ENCODE peak calls at places on chromosomes 11 and 22, in seven cellular contexts. One of them, this sample, is unnamed.

GRCh38 chr11:32052218-32052617 is 38.7 kb upstream of the RCN1 start:
- DNase-seq in NCI-H460: peak; percentile 46
- DNase-seq in globus pallidus: peak; percentile 37
- DNase-seq in H7: peak; percentile 48
- DNase-seq in NCI-H1105: peak; percentile 36
- DNase-seq in ELF-1: peak; percentile 41
- DNase-seq in T follicular helper cell: peak; percentile 21
- DNase-seq in this sample: peak; percentile 44

GRCh38 chr11:130737041-130737830 is 179.0 kb downstream of the SNX19 start:
- DNase-seq in NCI-H460: no peak
- DNase-seq in globus pallidus: no peak
- DNase-seq in H7: no peak
- DNase-seq in NCI-H1105: no peak
- DNase-seq in ELF-1: no peak
- DNase-seq in T follicular helper cell: no peak
- DNase-seq in this sample: no peak

GRCh38 chr11:94664336-94664735 is 97.2 kb downstream of the PIWIL4 start:
- DNase-seq in NCI-H460: no peak
- DNase-seq in globus pallidus: no peak
- DNase-seq in H7: no peak
- DNase-seq in NCI-H1105: no peak
- DNase-seq in ELF-1: no peak
- DNase-seq in T follicular helper cell: no peak
- DNase-seq in this sample: no peak

GRCh38 chr11:26493616-26494015 is 78.4 kb downstream of the MUC15 start:
- DNase-seq in NCI-H460: no peak
- DNase-seq in globus pallidus: no peak
- DNase-seq in H7: peak; percentile 4
- DNase-seq in NCI-H1105: no peak
- DNase-seq in ELF-1: no peak
- DNase-seq in T follicular helper cell: no peak
- DNase-seq in this sample: no peak

GRCh38 chr11:69280451-69280850 is 13.5 kb upstream of the MYEOV start:
- DNase-seq in NCI-H460: peak; percentile 65
- DNase-seq in globus pallidus: no peak
- DNase-seq in H7: no peak
- DNase-seq in NCI-H1105: no peak
- DNase-seq in ELF-1: no peak
- DNase-seq in T follicular helper cell: no peak
- DNase-seq in this sample: no peak

GRCh38 chr11:36177837-36178236 is 111.4 kb downstream of the COMMD9 start:
- DNase-seq in NCI-H460: no peak
- DNase-seq in globus pallidus: no peak
- DNase-seq in H7: no peak
- DNase-seq in NCI-H1105: no peak
- DNase-seq in ELF-1: no peak
- DNase-seq in T follicular helper cell: no peak
- DNase-seq in this sample: no peak

GRCh38 chr11:86182976-86183584 is 61.5 kb upstream of the EED start:
- DNase-seq in NCI-H460: no peak
- DNase-seq in globus pallidus: no peak
- DNase-seq in H7: no peak
- DNase-seq in NCI-H1105: no peak
- DNase-seq in ELF-1: no peak
- DNase-seq in T follicular helper cell: no peak
- DNase-seq in this sample: no peak

GRCh38 chr11:134955281-134955680 is 543.2 kb upstream of the B3GAT1 start:
- DNase-seq in NCI-H460: no peak
- DNase-seq in globus pallidus: no peak
- DNase-seq in H7: no peak
- DNase-seq in NCI-H1105: no peak
- DNase-seq in ELF-1: no peak
- DNase-seq in T follicular helper cell: no peak
- DNase-seq in this sample: no peak

GRCh38 chr22:37749831-37750595 is 53.2 kb downstream of the TRIOBP start:
- DNase-seq in NCI-H460: no peak
- DNase-seq in globus pallidus: no peak
- DNase-seq in H7: no peak
- DNase-seq in NCI-H1105: no peak
- DNase-seq in ELF-1: no peak
- DNase-seq in T follicular helper cell: no peak
- DNase-seq in this sample: peak; percentile 36

GRCh38 chr11:71251761-71252433 is 480 bp downstream of the SHANK2 start:
- DNase-seq in NCI-H460: no peak
- DNase-seq in globus pallidus: no peak
- DNase-seq in H7: peak; percentile 96
- DNase-seq in NCI-H1105: peak; percentile 54
- DNase-seq in ELF-1: peak; percentile 69
- DNase-seq in T follicular helper cell: no peak
- DNase-seq in this sample: peak; percentile 57

GRCh38 chr11:134385774-134386565 is 26.1 kb downstream of the B3GAT1 start:
- DNase-seq in NCI-H460: no peak
- DNase-seq in globus pallidus: peak; percentile 60
- DNase-seq in H7: no peak
- DNase-seq in NCI-H1105: peak; percentile 96
- DNase-seq in ELF-1: no peak
- DNase-seq in T follicular helper cell: no peak
- DNase-seq in this sample: no peak

GRCh38 chr11:70542406-70542805 is 144.1 kb downstream of the CTTN start:
- DNase-seq in NCI-H460: no peak
- DNase-seq in globus pallidus: no peak
- DNase-seq in H7: peak; percentile 35
- DNase-seq in NCI-H1105: no peak
- DNase-seq in ELF-1: no peak
- DNase-seq in T follicular helper cell: no peak
- DNase-seq in this sample: no peak

GRCh38 chr22:35842954-35843353 is 125.3 kb downstream of the APOL5 start:
- DNase-seq in NCI-H460: peak; percentile 63
- DNase-seq in globus pallidus: no peak
- DNase-seq in H7: no peak
- DNase-seq in NCI-H1105: no peak
- DNase-seq in ELF-1: peak; percentile 30
- DNase-seq in T follicular helper cell: no peak
- DNase-seq in this sample: peak; percentile 71

GRCh38 chr22:26404851-26405357 is 24.2 kb upstream of the ASPHD2 start:
- DNase-seq in NCI-H460: no peak
- DNase-seq in globus pallidus: peak; percentile 16
- DNase-seq in H7: no peak
- DNase-seq in NCI-H1105: no peak
- DNase-seq in ELF-1: peak; percentile 18
- DNase-seq in T follicular helper cell: no peak
- DNase-seq in this sample: peak; percentile 93

GRCh38 chr11:111982019-111982464 is 43.2 kb upstream of the DLAT start:
- DNase-seq in NCI-H460: peak; percentile 44
- DNase-seq in globus pallidus: peak; percentile 68
- DNase-seq in H7: peak; percentile 72
- DNase-seq in NCI-H1105: peak; percentile 44
- DNase-seq in ELF-1: peak; percentile 77
- DNase-seq in T follicular helper cell: peak; percentile 33
- DNase-seq in this sample: peak; percentile 91

GRCh38 chr11:32527191-32527590 is 56.4 kb upstream of the EIF3M start:
- DNase-seq in NCI-H460: no peak
- DNase-seq in globus pallidus: peak; percentile 5
- DNase-seq in H7: no peak
- DNase-seq in NCI-H1105: no peak
- DNase-seq in ELF-1: no peak
- DNase-seq in T follicular helper cell: no peak
- DNase-seq in this sample: no peak

GRCh38 chr11:108009497-108010360 is 1.0 kb downstream of the CUL5 start:
- DNase-seq in NCI-H460: no peak
- DNase-seq in globus pallidus: peak; percentile 14
- DNase-seq in H7: no peak
- DNase-seq in NCI-H1105: no peak
- DNase-seq in ELF-1: no peak
- DNase-seq in T follicular helper cell: no peak
- DNase-seq in this sample: peak; percentile 56

GRCh38 chr11:46414899-46415298 is 23.3 kb upstream of the CHRM4 start:
- DNase-seq in NCI-H460: no peak
- DNase-seq in globus pallidus: no peak
- DNase-seq in H7: no peak
- DNase-seq in NCI-H1105: peak; percentile 82
- DNase-seq in ELF-1: no peak
- DNase-seq in T follicular helper cell: no peak
- DNase-seq in this sample: no peak

GRCh38 chr22:20131856-20132685 is 467 bp downstream of the ZDHHC8 start:
- DNase-seq in NCI-H460: no peak
- DNase-seq in globus pallidus: no peak
- DNase-seq in H7: peak; percentile 82
- DNase-seq in NCI-H1105: peak; percentile 13
- DNase-seq in ELF-1: no peak
- DNase-seq in T follicular helper cell: no peak
- DNase-seq in this sample: no peak